ENCODE peak calls at places on chromosomes 6 and 20, in six cellular contexts. One of them, this sample, is unnamed.
A peak's percentile ranks its signal among the peaks of the same experiment; 100 is the strongest.

GRCh38 chr20:21352703-21353102 is 44.6 kb downstream of the NKX2-4 start:
- DNase-seq in nephron progenitor cell: no peak
- DNase-seq in caudate nucleus: no peak
- DNase-seq in occipital lobe: no peak
- DNase-seq in GOT3: no peak
- DNase-seq in activated CD4-positive, CD25-positive, alpha-beta regulatory T cell: no peak
- DNase-seq in this sample: peak; percentile 17

GRCh38 chr6:83417880-83418663 is 12.8 kb downstream of the ME1 start:
- DNase-seq in nephron progenitor cell: no peak
- DNase-seq in caudate nucleus: no peak
- DNase-seq in occipital lobe: no peak
- DNase-seq in GOT3: no peak
- DNase-seq in activated CD4-positive, CD25-positive, alpha-beta regulatory T cell: no peak
- DNase-seq in this sample: peak; percentile 71

GRCh38 chr6:3617681-3618299 is 133.7 kb downstream of the PXDC1 start:
- DNase-seq in nephron progenitor cell: no peak
- DNase-seq in caudate nucleus: no peak
- DNase-seq in occipital lobe: no peak
- DNase-seq in GOT3: no peak
- DNase-seq in activated CD4-positive, CD25-positive, alpha-beta regulatory T cell: no peak
- DNase-seq in this sample: no peak

GRCh38 chr6:158410784-158411183 is 98.5 kb downstream of the TULP4 start:
- DNase-seq in nephron progenitor cell: no peak
- DNase-seq in caudate nucleus: no peak
- DNase-seq in occipital lobe: no peak
- DNase-seq in GOT3: no peak
- DNase-seq in activated CD4-positive, CD25-positive, alpha-beta regulatory T cell: no peak
- DNase-seq in this sample: no peak

GRCh38 chr6:87553159-87553765 is 36.5 kb downstream of the RARS2 start:
- DNase-seq in nephron progenitor cell: no peak
- DNase-seq in caudate nucleus: no peak
- DNase-seq in occipital lobe: no peak
- DNase-seq in GOT3: no peak
- DNase-seq in activated CD4-positive, CD25-positive, alpha-beta regulatory T cell: no peak
- DNase-seq in this sample: no peak

GRCh38 chr6:165819394-165819793 is 156.4 kb upstream of the PDE10A start:
- DNase-seq in nephron progenitor cell: peak; percentile 46
- DNase-seq in caudate nucleus: no peak
- DNase-seq in occipital lobe: no peak
- DNase-seq in GOT3: peak; percentile 14
- DNase-seq in activated CD4-positive, CD25-positive, alpha-beta regulatory T cell: no peak
- DNase-seq in this sample: no peak

GRCh38 chr6:55941713-55942112 is 66.3 kb upstream of the BMP5 start:
- DNase-seq in nephron progenitor cell: no peak
- DNase-seq in caudate nucleus: no peak
- DNase-seq in occipital lobe: no peak
- DNase-seq in GOT3: no peak
- DNase-seq in activated CD4-positive, CD25-positive, alpha-beta regulatory T cell: no peak
- DNase-seq in this sample: no peak

GRCh38 chr6:134249759-134250602 is 67.9 kb downstream of the SGK1 start:
- DNase-seq in nephron progenitor cell: no peak
- DNase-seq in caudate nucleus: no peak
- DNase-seq in occipital lobe: no peak
- DNase-seq in GOT3: no peak
- DNase-seq in activated CD4-positive, CD25-positive, alpha-beta regulatory T cell: no peak
- DNase-seq in this sample: no peak

GRCh38 chr6:148681666-148682065 is 65.2 kb upstream of the UST start:
- DNase-seq in nephron progenitor cell: no peak
- DNase-seq in caudate nucleus: no peak
- DNase-seq in occipital lobe: no peak
- DNase-seq in GOT3: no peak
- DNase-seq in activated CD4-positive, CD25-positive, alpha-beta regulatory T cell: no peak
- DNase-seq in this sample: no peak

GRCh38 chr20:59645761-59646171 is 41.4 kb downstream of the PHACTR3 start:
- DNase-seq in nephron progenitor cell: no peak
- DNase-seq in caudate nucleus: peak; percentile 60
- DNase-seq in occipital lobe: no peak
- DNase-seq in GOT3: no peak
- DNase-seq in activated CD4-positive, CD25-positive, alpha-beta regulatory T cell: no peak
- DNase-seq in this sample: peak; percentile 44

GRCh38 chr6:37474316-37474715 is 25.4 kb downstream of the CCDC167 start:
- DNase-seq in nephron progenitor cell: no peak
- DNase-seq in caudate nucleus: no peak
- DNase-seq in occipital lobe: no peak
- DNase-seq in GOT3: no peak
- DNase-seq in activated CD4-positive, CD25-positive, alpha-beta regulatory T cell: no peak
- DNase-seq in this sample: no peak

GRCh38 chr6:121187200-121187832 is 147.0 kb downstream of the TBC1D32 start:
- DNase-seq in nephron progenitor cell: no peak
- DNase-seq in caudate nucleus: no peak
- DNase-seq in occipital lobe: no peak
- DNase-seq in GOT3: no peak
- DNase-seq in activated CD4-positive, CD25-positive, alpha-beta regulatory T cell: no peak
- DNase-seq in this sample: no peak

GRCh38 chr6:24768361-24768760 is 6.4 kb upstream of the GMNN start:
- DNase-seq in nephron progenitor cell: no peak
- DNase-seq in caudate nucleus: no peak
- DNase-seq in occipital lobe: no peak
- DNase-seq in GOT3: no peak
- DNase-seq in activated CD4-positive, CD25-positive, alpha-beta regulatory T cell: no peak
- DNase-seq in this sample: no peak

GRCh38 chr20:37377346-37378081 is 31.6 kb downstream of the SRC start:
- DNase-seq in nephron progenitor cell: no peak
- DNase-seq in caudate nucleus: no peak
- DNase-seq in occipital lobe: no peak
- DNase-seq in GOT3: no peak
- DNase-seq in activated CD4-positive, CD25-positive, alpha-beta regulatory T cell: no peak
- DNase-seq in this sample: no peak

GRCh38 chr20:57786304-57786942 is 76.6 kb upstream of the PMEPA1 start:
- DNase-seq in nephron progenitor cell: no peak
- DNase-seq in caudate nucleus: no peak
- DNase-seq in occipital lobe: no peak
- DNase-seq in GOT3: no peak
- DNase-seq in activated CD4-positive, CD25-positive, alpha-beta regulatory T cell: no peak
- DNase-seq in this sample: no peak

GRCh38 chr20:22490287-22491187 is 93.8 kb downstream of the FOXA2 start:
- DNase-seq in nephron progenitor cell: peak; percentile 34
- DNase-seq in caudate nucleus: no peak
- DNase-seq in occipital lobe: no peak
- DNase-seq in GOT3: no peak
- DNase-seq in activated CD4-positive, CD25-positive, alpha-beta regulatory T cell: no peak
- DNase-seq in this sample: no peak

GRCh38 chr6:127023001-127023778 is 95.3 kb upstream of the RSPO3 start:
- DNase-seq in nephron progenitor cell: no peak
- DNase-seq in caudate nucleus: no peak
- DNase-seq in occipital lobe: no peak
- DNase-seq in GOT3: no peak
- DNase-seq in activated CD4-positive, CD25-positive, alpha-beta regulatory T cell: no peak
- DNase-seq in this sample: no peak

GRCh38 chr20:18276821-18277220 is 11.5 kb upstream of the ZNF133 start:
- DNase-seq in nephron progenitor cell: peak; percentile 77
- DNase-seq in caudate nucleus: peak; percentile 12
- DNase-seq in occipital lobe: peak; percentile 45
- DNase-seq in GOT3: peak; percentile 46
- DNase-seq in activated CD4-positive, CD25-positive, alpha-beta regulatory T cell: peak; percentile 10
- DNase-seq in this sample: peak; percentile 81

GRCh38 chr6:139436521-139437348 is 62.3 kb upstream of the CITED2 start:
- DNase-seq in nephron progenitor cell: no peak
- DNase-seq in caudate nucleus: no peak
- DNase-seq in occipital lobe: no peak
- DNase-seq in GOT3: no peak
- DNase-seq in activated CD4-positive, CD25-positive, alpha-beta regulatory T cell: no peak
- DNase-seq in this sample: no peak

GRCh38 chr6:90028995-90029635 is 134.8 kb downstream of the GJA10 start:
- DNase-seq in nephron progenitor cell: no peak
- DNase-seq in caudate nucleus: no peak
- DNase-seq in occipital lobe: no peak
- DNase-seq in GOT3: no peak
- DNase-seq in activated CD4-positive, CD25-positive, alpha-beta regulatory T cell: no peak
- DNase-seq in this sample: no peak

GRCh38 chr20:37526238-37526838 is 1.3 kb downstream of the BLCAP start:
- DNase-seq in nephron progenitor cell: peak; percentile 56
- DNase-seq in caudate nucleus: no peak
- DNase-seq in occipital lobe: no peak
- DNase-seq in GOT3: no peak
- DNase-seq in activated CD4-positive, CD25-positive, alpha-beta regulatory T cell: no peak
- DNase-seq in this sample: peak; percentile 82

This sample was measured in GM03348.